ENCODE peak calls at places on chromosomes 6 and 20, in four cellular contexts. One of them, this sample, is unnamed. For H3K27me3, the result is how much of the 10 kb centered on the place peaks cover.

GRCh38 chr6:111818539-111819226 is 54.6 kb downstream of the FYN start:
- DNase-seq in adrenal gland: no peak
- DNase-seq in psoas muscle: no peak
- DNase-seq in uterus: no peak
- DNase-seq in this sample: no peak

GRCh38 chr6:138815797-138816528 is 20.1 kb downstream of the ECT2L start:
- DNase-seq in uterus: no peak
- DNase-seq in psoas muscle: no peak
- DNase-seq in adrenal gland: no peak
- DNase-seq in this sample: no peak

GRCh38 chr6:119126826-119127225 is 48.4 kb upstream of the FAM184A start:
- DNase-seq in adrenal gland: no peak
- DNase-seq in psoas muscle: no peak
- DNase-seq in uterus: no peak
- DNase-seq in this sample: no peak

GRCh38 chr6:79810153-79810806 is 137.1 kb downstream of the ELOVL4 start:
- DNase-seq in psoas muscle: no peak
- DNase-seq in adrenal gland: peak
- DNase-seq in uterus: no peak
- DNase-seq in this sample: no peak

GRCh38 chr20:50958733-50959542 is at the start of gene MOCS3:
- DNase-seq in uterus: peak
- DNase-seq in psoas muscle: peak
- DNase-seq in adrenal gland: peak
- DNase-seq in this sample: peak

GRCh38 chr6:63862486-63863198 is 227.0 kb downstream of the PHF3 start:
- DNase-seq in uterus: no peak
- DNase-seq in adrenal gland: no peak
- DNase-seq in psoas muscle: no peak
- DNase-seq in this sample: no peak

GRCh38 chr6:30816791-30817739 is 67.3 kb upstream of the DDR1 start:
- DNase-seq in uterus: no peak
- DNase-seq in psoas muscle: no peak
- DNase-seq in adrenal gland: no peak
- DNase-seq in this sample: no peak

GRCh38 chr6:111423960-111424846 is 58.8 kb downstream of the REV3L start:
- DNase-seq in psoas muscle: no peak
- DNase-seq in adrenal gland: peak
- DNase-seq in uterus: no peak
- DNase-seq in this sample: no peak

GRCh38 chr6:162730502-162730901 is 2.7 kb downstream of the PACRG start:
- DNase-seq in uterus: no peak
- DNase-seq in psoas muscle: no peak
- DNase-seq in adrenal gland: no peak
- DNase-seq in this sample: no peak

GRCh38 chr20:49658508-49658907 is 55.2 kb downstream of the B4GALT5 start:
- DNase-seq in uterus: no peak
- DNase-seq in adrenal gland: no peak
- DNase-seq in psoas muscle: no peak
- DNase-seq in this sample: no peak

GRCh38 chr6:31122803-31123706 is 2.8 kb upstream of the CDSN start:
- DNase-seq in adrenal gland: peak
- DNase-seq in psoas muscle: peak
- DNase-seq in uterus: peak
- DNase-seq in this sample: peak

GRCh38 chr6:37874726-37875125 is 55.2 kb downstream of the ZFAND3 start:
- DNase-seq in uterus: no peak
- DNase-seq in adrenal gland: no peak
- DNase-seq in psoas muscle: no peak
- DNase-seq in this sample: no peak

GRCh38 chr20:43046946-43047345 is 142.8 kb downstream of the PTPRT start:
- DNase-seq in uterus: no peak
- DNase-seq in psoas muscle: no peak
- DNase-seq in adrenal gland: no peak
- DNase-seq in this sample: no peak

GRCh38 chr20:36541227-36542018 is at the start of gene MYL9:
- DNase-seq in adrenal gland: peak
- DNase-seq in uterus: peak
- DNase-seq in psoas muscle: peak
- DNase-seq in this sample: peak

GRCh38 chr20:21513881-21514540 is at the start of gene NKX2-2:
- DNase-seq in uterus: no peak
- DNase-seq in psoas muscle: peak
- DNase-seq in adrenal gland: no peak
- DNase-seq in this sample: no peak

GRCh38 chr20:60255426-60255825 is 297.2 kb downstream of the CDH26 start:
- DNase-seq in psoas muscle: no peak
- DNase-seq in adrenal gland: no peak
- DNase-seq in uterus: no peak
- DNase-seq in this sample: no peak
- H3K27me3 ChIP-seq in psoas muscle: under half
- H3K27me3 ChIP-seq in adrenal gland: under half
- H3K27me3 ChIP-seq in uterus: under half
- H3K27me3 ChIP-seq in this sample: under half

GRCh38 chr6:149995235-149995750 is 30.0 kb downstream of the RAET1L start:
- DNase-seq in uterus: no peak
- DNase-seq in adrenal gland: no peak
- DNase-seq in psoas muscle: no peak
- DNase-seq in this sample: no peak
- H3K27me3 ChIP-seq in uterus: under half
- H3K27me3 ChIP-seq in adrenal gland: half or more
- H3K27me3 ChIP-seq in psoas muscle: under half
- H3K27me3 ChIP-seq in this sample: under half

GRCh38 chr6:127198549-127198948 is 68.1 kb upstream of the RNF146 start:
- DNase-seq in uterus: no peak
- DNase-seq in adrenal gland: no peak
- DNase-seq in psoas muscle: no peak
- DNase-seq in this sample: no peak
- H3K27me3 ChIP-seq in uterus: under half
- H3K27me3 ChIP-seq in adrenal gland: under half
- H3K27me3 ChIP-seq in psoas muscle: under half
- H3K27me3 ChIP-seq in this sample: under half

GRCh38 chr20:33285861-33286495 is 3.0 kb downstream of the BPIFB1 start:
- DNase-seq in uterus: no peak
- DNase-seq in adrenal gland: no peak
- DNase-seq in psoas muscle: no peak
- DNase-seq in this sample: no peak
- H3K27me3 ChIP-seq in uterus: under half
- H3K27me3 ChIP-seq in adrenal gland: under half
- H3K27me3 ChIP-seq in psoas muscle: under half
- H3K27me3 ChIP-seq in this sample: under half

GRCh38 chr20:63020681-63021080 is 13.9 kb upstream of the BHLHE23 start:
- DNase-seq in psoas muscle: no peak
- DNase-seq in adrenal gland: no peak
- DNase-seq in uterus: no peak
- DNase-seq in this sample: no peak
- H3K27me3 ChIP-seq in psoas muscle: under half
- H3K27me3 ChIP-seq in adrenal gland: under half
- H3K27me3 ChIP-seq in uterus: under half
- H3K27me3 ChIP-seq in this sample: under half

GRCh38 chr6:27867051-27867940 is 44.9 kb downstream of the OR2B2 start:
- DNase-seq in adrenal gland: peak
- DNase-seq in psoas muscle: peak
- DNase-seq in uterus: peak
- DNase-seq in this sample: no peak
- H3K27me3 ChIP-seq in adrenal gland: under half
- H3K27me3 ChIP-seq in psoas muscle: under half
- H3K27me3 ChIP-seq in uterus: under half
- H3K27me3 ChIP-seq in this sample: under half